ENCODE peak calls at places on chromosomes 7 and 10, in six cellular contexts. K, U, Y, F, Q and T are unnamed samples.

GRCh38 chr10:60135020-60135419 is 228.7 kb upstream of the CCDC6 start:
- DNase-seq in K (no peak), U (no peak), Y (no peak), F (no peak), Q (no peak), T (no peak)

GRCh38 chr7:155458317-155459132 is 596 bp downstream of the EN2 start:
- DNase-seq in K (no peak), U (no peak), Y (peak; percentile 78), F (no peak), Q (peak; percentile 5), T (no peak)

GRCh38 chr7:48171190-48171589 is at the start of gene ABCA13:
- DNase-seq in K (no peak), U (no peak), Y (no peak), F (no peak), Q (no peak), T (no peak)

GRCh38 chr7:101733713-101734475 is 83.5 kb upstream of the CUX1 start:
- DNase-seq in K (no peak), U (no peak), Y (no peak), F (no peak), Q (peak; percentile 56), T (no peak)

GRCh38 chr10:122344741-122345258 is 29.7 kb upstream of the PLEKHA1 start:
- DNase-seq in K (no peak), U (peak; percentile 39), Y (no peak), F (no peak), Q (peak; percentile 79), T (peak; percentile 77)

GRCh38 chr10:124149681-124150080 is 56.3 kb upstream of the CHST15 start:
- DNase-seq in K (no peak), U (no peak), Y (no peak), F (no peak), Q (no peak), T (no peak)

GRCh38 chr7:50142421-50143113 is 49.5 kb upstream of the ZPBP start:
- DNase-seq in K (no peak), U (no peak), Y (no peak), F (no peak), Q (peak; percentile 46), T (peak; percentile 12)

GRCh38 chr7:50446542-50446960 is 3.6 kb downstream of the FIGNL1 start:
- DNase-seq in K (no peak), U (peak; percentile 55), Y (no peak), F (no peak), Q (peak; percentile 99), T (no peak)

GRCh38 chr10:29586509-29586908 is 48.3 kb downstream of the SVIL start:
- DNase-seq in K (no peak), U (no peak), Y (no peak), F (no peak), Q (no peak), T (no peak)

GRCh38 chr10:124521429-124521871 is 59.8 kb downstream of the LHPP start:
- DNase-seq in K (no peak), U (no peak), Y (no peak), F (peak; percentile 30), Q (no peak), T (no peak)

GRCh38 chr10:49500420-49500819 is 38.5 kb downstream of the ERCC6 start:
- DNase-seq in K (no peak), U (no peak), Y (no peak), F (no peak), Q (no peak), T (no peak)

GRCh38 chr10:123747426-123747825 is 81.3 kb downstream of the GPR26 start:
- DNase-seq in K (no peak), U (no peak), Y (no peak), F (no peak), Q (no peak), T (no peak)

GRCh38 chr10:50496228-50496627 is 127.5 kb downstream of the SGMS1 start:
- DNase-seq in K (no peak), U (no peak), Y (no peak), F (no peak), Q (no peak), T (no peak)

GRCh38 chr7:47503283-47503682 is 78.6 kb downstream of the TNS3 start:
- DNase-seq in K (no peak), U (peak; percentile 22), Y (no peak), F (no peak), Q (peak; percentile 54), T (peak; percentile 63)

GRCh38 chr7:132709971-132710567 is 133.8 kb upstream of the PLXNA4 start:
- DNase-seq in K (peak; percentile 1), U (peak; percentile 54), Y (no peak), F (no peak), Q (peak; percentile 25), T (no peak)

GRCh38 chr10:2202401-2202800 is 465.1 kb upstream of the ADARB2 start:
- DNase-seq in K (no peak), U (no peak), Y (no peak), F (no peak), Q (peak; percentile 60), T (peak; percentile 23)

GRCh38 chr10:21687994-21688301 is 153.9 kb downstream of the MLLT10 start:
- DNase-seq in K (no peak), U (no peak), Y (no peak), F (no peak), Q (no peak), T (no peak)

GRCh38 chr7:8618441-8619070 is 185.1 kb downstream of the NXPH1 start:
- DNase-seq in K (no peak), U (no peak), Y (no peak), F (no peak), Q (no peak), T (no peak)

GRCh38 chr7:140062118-140062527 is 628 bp downstream of the PARP12 start:
- DNase-seq in K (no peak), U (no peak), Y (no peak), F (no peak), Q (peak; percentile 38), T (no peak)

GRCh38 chr10:88062798-88063472 is 199.5 kb downstream of the PTEN start:
- DNase-seq in K (no peak), U (peak; percentile 49), Y (no peak), F (no peak), Q (peak; percentile 8), T (no peak)

GRCh38 chr7:131919920-131920709 is 363.7 kb upstream of the PODXL start:
- DNase-seq in K (no peak), U (no peak), Y (no peak), F (no peak), Q (no peak), T (no peak)